ENCODE peak calls at places on chromosome 4, in nine cellular contexts. G is mesendoderm, Z is fibroblast of lung, S is tibial artery, P is brain microvascular endothelial cell, A is stomach, F is PC-9, N is H1, C is transverse colon. M is an unnamed sample. For H3K36me3, the result is how much of the 10 kb centered on the place peaks cover.

GRCh38 chr4:21415728-21416127 is 532.8 kb downstream of the KCNIP4 start:
- DNase-seq in G (no peak), Z (no peak), S (no peak), P (no peak), A (no peak), F (no peak), N (no peak), C (no peak), M (no peak)

GRCh38 chr4:56424697-56425514 is 10.5 kb downstream of the PPAT start:
- DNase-seq in G (no peak), Z (peak), S (no peak), P (peak), A (peak), F (no peak), N (no peak), C (peak), M (peak)

GRCh38 chr4:123443401-123444297 is 47.1 kb downstream of the SPRY1 start:
- DNase-seq in G (peak), Z (peak), S (no peak), P (no peak), A (no peak), F (no peak), N (no peak), C (peak), M (no peak)

GRCh38 chr4:99586747-99587146 is 12.1 kb downstream of the MTTP start:
- DNase-seq in G (peak), Z (no peak), S (no peak), P (no peak), A (no peak), F (no peak), N (no peak), C (no peak), M (no peak)

GRCh38 chr4:82437285-82438005 is 7.1 kb downstream of the ENOPH1 start:
- DNase-seq in G (peak), Z (peak), S (no peak), P (no peak), A (no peak), F (no peak), N (no peak), C (no peak), M (no peak)

GRCh38 chr4:146381263-146381872 is 140.4 kb downstream of the SLC10A7 start:
- DNase-seq in G (peak), Z (no peak), S (no peak), P (no peak), A (no peak), F (no peak), N (no peak), C (no peak), M (peak)

GRCh38 chr4:90960840-90961239 is 833.6 kb downstream of the CCSER1 start:
- DNase-seq in G (peak), Z (no peak), S (no peak), P (no peak), A (no peak), F (no peak), N (no peak), C (no peak), M (no peak)

GRCh38 chr4:164550989-164551712 is 202.8 kb upstream of the SMIM31 start:
- DNase-seq in G (no peak), Z (no peak), S (no peak), P (no peak), A (no peak), F (no peak), N (no peak), C (no peak), M (no peak)

GRCh38 chr4:184246426-184246825 is 28.8 kb upstream of the ENPP6 start:
- DNase-seq in G (no peak), Z (no peak), S (no peak), P (no peak), A (no peak), F (no peak), N (no peak), C (no peak), M (no peak)

GRCh38 chr4:11182586-11183357 is 245.9 kb downstream of the HS3ST1 start:
- DNase-seq in G (no peak), Z (peak), S (no peak), P (peak), A (no peak), F (no peak), N (no peak), C (no peak), M (no peak)

GRCh38 chr4:179399054-179399782 is 1957.0 kb upstream of the AGA start:
- DNase-seq in G (no peak), Z (peak), S (no peak), P (no peak), A (no peak), F (no peak), N (no peak), C (no peak), M (no peak)

GRCh38 chr4:86926428-86927086 is 8.3 kb upstream of the AFF1 start:
- DNase-seq in G (peak), Z (peak), S (no peak), P (no peak), A (no peak), F (peak), N (no peak), C (no peak), M (no peak)

GRCh38 chr4:4541040-4541631 is 712 bp downstream of the STX18 start:
- DNase-seq in G (peak), Z (peak), S (no peak), P (peak), A (peak), F (peak), N (no peak), C (peak), M (no peak)

GRCh38 chr4:6813725-6814124 is 31.2 kb downstream of the KIAA0232 start:
- DNase-seq in G (no peak), Z (no peak), S (no peak), P (no peak), A (no peak), F (no peak), N (no peak), C (no peak), M (no peak)

GRCh38 chr4:174255374-174255773 is 28.1 kb downstream of the FBXO8 start:
- DNase-seq in G (no peak), Z (no peak), S (no peak), P (no peak), A (no peak), F (no peak), N (no peak), C (no peak), M (no peak)

GRCh38 chr4:174255790-174256189 is 27.7 kb downstream of the FBXO8 start:
- DNase-seq in G (no peak), Z (peak), S (no peak), P (peak), A (no peak), F (no peak), N (no peak), C (no peak), M (peak)

GRCh38 chr4:174254613-174255012 is 28.9 kb downstream of the FBXO8 start:
- DNase-seq in G (peak), Z (no peak), S (no peak), P (no peak), A (no peak), F (no peak), N (no peak), C (no peak), M (no peak)

GRCh38 chr4:174259580-174259979 is 23.9 kb downstream of the FBXO8 start:
- DNase-seq in G (no peak), Z (no peak), S (no peak), P (no peak), A (no peak), F (no peak), N (no peak), C (no peak), M (no peak)

DNA sequence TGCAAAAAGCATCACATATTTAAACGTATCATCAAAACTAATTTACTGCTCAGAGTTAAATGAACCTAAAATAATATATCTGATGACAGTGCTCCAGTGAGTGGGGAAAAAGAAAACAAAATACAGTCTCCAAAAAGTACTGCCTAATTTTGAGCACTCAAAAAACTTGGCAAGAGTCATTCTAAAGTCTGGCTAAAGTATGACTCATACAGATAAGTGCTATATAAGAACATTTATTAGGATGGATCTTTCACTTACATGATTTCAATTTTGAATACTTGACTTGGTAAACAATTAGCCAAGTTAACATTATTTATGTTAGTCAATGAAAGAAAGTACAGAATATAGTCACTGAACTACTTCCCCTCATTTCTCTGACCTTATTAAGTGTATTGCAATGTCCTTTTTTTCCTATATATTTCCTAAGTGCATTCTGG is 27.2 kb downstream of the FBXO8 start:
- DNase-seq in G (no peak), Z (peak), S (no peak), P (peak), A (no peak), F (no peak), N (no peak), C (no peak), M (no peak)
- H3K36me3 ChIP-seq in G (under half), Z (under half), S (under half), P (under half), A (under half), F (under half), N (under half), C (under half), M (half or more)

DNA sequence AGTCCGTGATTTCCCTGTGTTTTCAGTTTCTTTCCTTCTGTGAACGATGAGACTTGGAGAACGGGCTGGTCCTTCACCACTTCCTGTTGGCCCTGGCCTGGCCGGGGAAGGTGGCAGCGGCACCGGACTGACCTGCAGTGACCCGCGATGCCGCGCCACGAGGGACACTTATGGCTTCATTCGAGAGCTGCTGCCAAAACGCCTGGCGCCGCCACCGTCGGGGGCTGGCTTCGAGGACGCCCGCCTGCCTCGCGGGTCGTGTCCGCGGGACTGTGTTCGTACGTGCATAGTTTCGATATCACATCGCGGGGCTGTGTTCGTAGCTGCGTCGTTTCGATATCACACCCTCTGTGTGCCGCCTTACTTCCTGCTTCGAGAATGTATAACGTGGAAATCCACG is 7.5 kb upstream of the UVSSA start:
- DNase-seq in G (no peak), Z (no peak), S (no peak), P (no peak), A (no peak), F (no peak), N (no peak), C (no peak), M (no peak)
- H3K36me3 ChIP-seq in G (under half), Z (under half), S (half or more), P (half or more), A (half or more), F (under half), N (half or more), C (under half), M (under half)

GRCh38 chr4:896216-896615 is 35.9 kb downstream of the GAK start:
- DNase-seq in G (no peak), Z (no peak), S (no peak), P (no peak), A (no peak), F (no peak), N (no peak), C (no peak), M (no peak)

GRCh38 chr4:893276-893994 is 38.7 kb downstream of the GAK start:
- DNase-seq in G (no peak), Z (no peak), S (no peak), P (no peak), A (no peak), F (no peak), N (no peak), C (no peak), M (no peak)

GRCh38 chr4:892780-893179 is 39.3 kb downstream of the GAK start:
- DNase-seq in G (no peak), Z (no peak), S (no peak), P (no peak), A (no peak), F (no peak), N (no peak), C (no peak), M (no peak)

GRCh38 chr4:895596-895995 is 36.5 kb downstream of the GAK start:
- DNase-seq in G (no peak), Z (no peak), S (no peak), P (no peak), A (no peak), F (no peak), N (no peak), C (no peak), M (no peak)

DNA sequence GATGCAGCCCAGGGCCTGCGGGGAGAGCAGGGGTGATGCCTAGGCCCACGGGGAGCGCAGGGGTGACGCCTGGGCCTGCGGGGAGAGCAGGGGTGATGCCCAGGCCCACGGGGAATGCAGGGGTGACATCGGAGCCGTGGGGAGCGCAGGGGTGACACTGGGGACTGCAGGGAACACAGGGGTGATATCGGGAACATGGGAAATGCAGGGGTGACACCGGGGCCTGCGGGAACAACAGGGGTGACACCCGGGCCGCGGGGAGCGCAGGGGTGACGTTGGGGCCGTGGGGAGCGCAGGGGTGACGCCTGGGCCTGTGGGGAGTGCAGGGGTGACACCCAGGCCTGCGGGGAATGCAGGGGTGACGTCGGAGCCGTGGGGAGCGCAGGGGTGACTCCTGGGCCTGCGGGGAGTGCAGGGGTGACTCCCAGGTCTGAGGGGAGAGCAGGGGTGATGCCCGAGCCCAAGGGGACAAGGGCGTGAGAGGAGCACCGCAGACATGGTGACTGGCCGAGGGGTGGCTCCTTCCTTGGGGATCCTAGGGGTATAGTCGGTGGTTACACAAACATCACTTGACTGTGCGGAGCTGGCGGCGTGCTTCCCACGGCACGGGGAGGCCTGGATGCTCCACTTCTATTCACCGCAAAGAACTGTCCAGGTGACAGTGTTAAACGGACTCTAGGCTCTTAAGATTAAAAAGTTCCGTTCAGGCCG is 38.0 kb downstream of the GAK start:
- DNase-seq in G (no peak), Z (no peak), S (no peak), P (no peak), A (no peak), F (no peak), N (no peak), C (no peak), M (no peak)
- H3K36me3 ChIP-seq in G (under half), Z (under half), S (under half), P (under half), A (half or more), F (under half), N (under half), C (under half), M (under half)

GRCh38 chr4:5720157-5720850 is 9.3 kb downstream of the EVC start:
- DNase-seq in G (no peak), Z (no peak), S (no peak), P (no peak), A (no peak), F (no peak), N (no peak), C (no peak), M (no peak)
- H3K36me3 ChIP-seq in G (under half), Z (under half), S (under half), P (under half), A (under half), F (under half), N (under half), C (under half), M (under half)

DNA sequence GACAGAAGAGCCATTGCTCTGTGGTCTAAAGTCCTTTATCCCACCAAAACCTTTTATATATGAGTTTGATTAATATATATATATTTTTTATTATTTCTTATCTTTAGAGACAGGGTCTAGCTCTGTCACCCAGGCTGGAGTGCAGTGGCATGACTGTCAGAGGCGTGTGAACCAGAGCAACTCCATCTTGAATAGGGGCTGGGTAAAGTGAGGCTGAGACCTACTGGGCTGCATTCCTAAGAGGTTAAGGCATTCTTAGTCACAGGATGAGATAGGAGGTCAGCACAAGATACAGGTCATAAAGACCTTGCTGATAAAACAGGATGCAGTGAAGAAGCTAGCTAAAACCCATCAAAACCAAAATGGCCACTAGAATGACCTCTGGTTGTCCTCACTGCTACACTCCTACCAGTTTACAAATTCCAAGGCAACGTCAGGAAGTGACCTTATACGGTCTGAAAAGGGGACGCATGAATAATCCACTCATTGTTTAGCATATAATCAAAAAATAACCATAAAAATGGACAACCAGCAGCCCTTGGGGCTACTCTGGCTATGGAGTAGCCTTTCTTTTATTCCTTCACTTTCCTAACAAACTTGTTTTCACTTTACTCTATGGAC is 10.5 kb downstream of the TBCK start:
- DNase-seq in G (peak), Z (no peak), S (no peak), P (no peak), A (no peak), F (no peak), N (no peak), C (no peak), M (no peak)
- H3K36me3 ChIP-seq in G (under half), Z (under half), S (under half), P (under half), A (under half), F (under half), N (under half), C (under half), M (under half)